ENCODE peak calls at places on chromosomes 13 and 19, in four cellular contexts. One of them, this sample, is unnamed.

GRCh38 chr19:10206226-10206873 is 11.6 kb upstream of the DNMT1 start:
- DNase-seq in right cardiac atrium: no peak
- DNase-seq in hepatocyte: peak; percentile 49
- DNase-seq in KG1: no peak
- DNase-seq in this sample: no peak

GRCh38 chr13:84844473-84844872 is 954.7 kb downstream of the SLITRK6 start:
- DNase-seq in right cardiac atrium: no peak
- DNase-seq in hepatocyte: peak; percentile 21
- DNase-seq in KG1: no peak
- DNase-seq in this sample: no peak

GRCh38 chr13:38624822-38625221 is 62.1 kb upstream of the FREM2 start:
- DNase-seq in right cardiac atrium: no peak
- DNase-seq in hepatocyte: no peak
- DNase-seq in KG1: no peak
- DNase-seq in this sample: no peak

GRCh38 chr13:50589139-50589538 is 254.4 kb downstream of the DLEU7 start:
- DNase-seq in right cardiac atrium: no peak
- DNase-seq in hepatocyte: peak; percentile 11
- DNase-seq in KG1: no peak
- DNase-seq in this sample: no peak

GRCh38 chr13:74064805-74065204 is 69.4 kb downstream of the KLF12 start:
- DNase-seq in right cardiac atrium: no peak
- DNase-seq in hepatocyte: no peak
- DNase-seq in KG1: no peak
- DNase-seq in this sample: no peak

GRCh38 chr19:57803594-57804325 is 11.0 kb downstream of the ZNF552 start:
- DNase-seq in right cardiac atrium: peak; percentile 65
- DNase-seq in hepatocyte: peak; percentile 61
- DNase-seq in KG1: no peak
- DNase-seq in this sample: peak; percentile 22

GRCh38 chr19:41457241-41457640 is 14.3 kb downstream of the ERICH4 start:
- DNase-seq in right cardiac atrium: no peak
- DNase-seq in hepatocyte: no peak
- DNase-seq in KG1: no peak
- DNase-seq in this sample: no peak

GRCh38 chr19:2087621-2088100 is 8.5 kb downstream of the MOB3A start:
- DNase-seq in right cardiac atrium: no peak
- DNase-seq in hepatocyte: no peak
- DNase-seq in KG1: no peak
- DNase-seq in this sample: peak; percentile 61

GRCh38 chr13:98274921-98275487 is 97.9 kb upstream of the RNF113B start:
- DNase-seq in right cardiac atrium: no peak
- DNase-seq in hepatocyte: no peak
- DNase-seq in KG1: no peak
- DNase-seq in this sample: no peak

GRCh38 chr19:6241680-6242079 is 38.1 kb downstream of the MLLT1 start:
- DNase-seq in right cardiac atrium: peak; percentile 84
- DNase-seq in hepatocyte: no peak
- DNase-seq in KG1: no peak
- DNase-seq in this sample: no peak

GRCh38 chr13:112587359-112587766 is 590 bp downstream of the TUBGCP3 start:
- DNase-seq in right cardiac atrium: peak; percentile 93
- DNase-seq in hepatocyte: peak; percentile 93
- DNase-seq in KG1: peak; percentile 66
- DNase-seq in this sample: peak; percentile 62

GRCh38 chr19:13437919-13438618 is 68.2 kb downstream of the CACNA1A start:
- DNase-seq in right cardiac atrium: no peak
- DNase-seq in hepatocyte: no peak
- DNase-seq in KG1: no peak
- DNase-seq in this sample: no peak

GRCh38 chr13:78607409-78608253 is 4.3 kb upstream of the POU4F1 start:
- DNase-seq in right cardiac atrium: no peak
- DNase-seq in hepatocyte: no peak
- DNase-seq in KG1: no peak
- DNase-seq in this sample: no peak

GRCh38 chr19:33150852-33151518 is 19.1 kb downstream of the WDR88 start:
- DNase-seq in right cardiac atrium: no peak
- DNase-seq in hepatocyte: no peak
- DNase-seq in KG1: no peak
- DNase-seq in this sample: no peak

GRCh38 chr13:79803939-79804487 is 323.1 kb downstream of the NDFIP2 start:
- DNase-seq in right cardiac atrium: no peak
- DNase-seq in hepatocyte: no peak
- DNase-seq in KG1: no peak
- DNase-seq in this sample: no peak

GRCh38 chr13:30065181-30065580 is 214.8 kb upstream of the UBL3 start:
- DNase-seq in right cardiac atrium: no peak
- DNase-seq in hepatocyte: no peak
- DNase-seq in KG1: no peak
- DNase-seq in this sample: no peak

GRCh38 chr19:8020681-8021080 is 15.2 kb upstream of the ELAVL1 start:
- DNase-seq in right cardiac atrium: no peak
- DNase-seq in hepatocyte: no peak
- DNase-seq in KG1: no peak
- DNase-seq in this sample: no peak

GRCh38 chr13:31234729-31235128 is 35.0 kb downstream of the B3GLCT start:
- DNase-seq in right cardiac atrium: no peak
- DNase-seq in hepatocyte: no peak
- DNase-seq in KG1: no peak
- DNase-seq in this sample: no peak

GRCh38 chr13:44649118-44649455 is 73.0 kb upstream of the TSC22D1 start:
- DNase-seq in right cardiac atrium: no peak
- DNase-seq in hepatocyte: no peak
- DNase-seq in KG1: no peak
- DNase-seq in this sample: no peak

GRCh38 chr19:17469371-17470203 is 737 bp upstream of the SLC27A1 start:
- DNase-seq in right cardiac atrium: peak; percentile 99
- DNase-seq in hepatocyte: peak; percentile 96
- DNase-seq in KG1: no peak
- DNase-seq in this sample: peak; percentile 87

GRCh38 chr13:108777421-108778420 is 148.3 kb downstream of the MYO16 start:
- DNase-seq in right cardiac atrium: no peak
- DNase-seq in hepatocyte: peak; percentile 19
- DNase-seq in KG1: no peak
- DNase-seq in this sample: no peak

GRCh38 chr13:113848020-113848419 is 15.9 kb downstream of the GAS6 start:
- DNase-seq in right cardiac atrium: peak; percentile 45
- DNase-seq in hepatocyte: no peak
- DNase-seq in KG1: no peak
- DNase-seq in this sample: no peak

GRCh38 chr19:49954933-49955332 is 6.0 kb downstream of the SIGLEC11 start:
- DNase-seq in right cardiac atrium: no peak
- DNase-seq in hepatocyte: no peak
- DNase-seq in KG1: no peak
- DNase-seq in this sample: no peak

GRCh38 chr19:14127929-14128509 is 8.4 kb downstream of the ASF1B start:
- DNase-seq in right cardiac atrium: no peak
- DNase-seq in hepatocyte: no peak
- DNase-seq in KG1: no peak
- DNase-seq in this sample: peak; percentile 63

GRCh38 chr19:43570174-43570791 is 5.0 kb downstream of the XRCC1 start:
- DNase-seq in right cardiac atrium: no peak
- DNase-seq in hepatocyte: no peak
- DNase-seq in KG1: no peak
- DNase-seq in this sample: peak; percentile 16

GRCh38 chr19:14393303-14393702 is 12.1 kb downstream of the ADGRE5 start:
- DNase-seq in right cardiac atrium: no peak
- DNase-seq in hepatocyte: no peak
- DNase-seq in KG1: no peak
- DNase-seq in this sample: no peak

GRCh38 chr13:80374453-80374852 is 33.5 kb upstream of the SPRY2 start:
- DNase-seq in right cardiac atrium: peak; percentile 70
- DNase-seq in hepatocyte: no peak
- DNase-seq in KG1: no peak
- DNase-seq in this sample: no peak

This sample was measured in GF-D8.